ENCODE peak calls at places on chromosomes 11 and 22, in six cellular contexts. Y is H9, O is IMR-90, Q is neuronal stem cell, E is mesenchymal stem cell, K is trophoblast cell. C is an unnamed sample.

GRCh38 chr22:43226368-43226979 is 39.5 kb upstream of the TTLL12 start:
- DNase-seq in O (peak), Q (peak), Y (peak), K (no peak), E (peak), C (peak)

GRCh38 chr11:14300661-14301304 is 58.2 kb downstream of the RRAS2 start:
- DNase-seq in Y (peak), E (peak), O (peak), Q (peak), K (peak), C (no peak)

GRCh38 chr11:36447514-36447913 is 62.6 kb downstream of the TRAF6 start:
- DNase-seq in Q (peak), O (no peak), K (no peak), Y (no peak), E (no peak), C (no peak)

GRCh38 chr22:23207786-23208325 is 27.5 kb downstream of the BCR start:
- DNase-seq in K (no peak), Y (no peak), E (no peak), O (no peak), Q (no peak), C (no peak)

GRCh38 chr22:44461614-44462013 is 36.4 kb downstream of the RTL6 start:
- DNase-seq in Y (no peak), Q (no peak), O (no peak), E (no peak), K (no peak), C (peak)

GRCh38 chr22:24758164-24758799 is 16.2 kb downstream of the PIWIL3 start:
- DNase-seq in O (peak), Y (no peak), K (peak), Q (peak), E (peak), C (no peak)

GRCh38 chr22:24506802-24507438 is 11.8 kb downstream of the UPB1 start:
- DNase-seq in Y (peak), K (no peak), Q (no peak), E (peak), O (peak), C (no peak)

GRCh38 chr11:77381749-77382693 is 80.5 kb upstream of the GDPD4 start:
- DNase-seq in O (peak), K (no peak), E (peak), Q (no peak), Y (no peak), C (no peak)

GRCh38 chr11:48001438-48002021 is 21.2 kb downstream of the PTPRJ start:
- DNase-seq in Q (no peak), E (peak), O (peak), K (no peak), Y (no peak), C (no peak)

GRCh38 chr22:28898233-28898629 is 14.9 kb downstream of the ZNRF3 start:
- DNase-seq in Q (no peak), Y (no peak), E (no peak), O (no peak), K (no peak), C (no peak)

GRCh38 chr11:107018902-107019493 is 722 bp upstream of the GUCY1A2 start:
- DNase-seq in Y (peak), O (peak), K (peak), Q (peak), E (peak), C (no peak)

GRCh38 chr11:128862913-128863660 is 4.0 kb downstream of the KCNJ1 start:
- DNase-seq in Y (no peak), O (peak), K (no peak), E (peak), Q (no peak), C (no peak)

GRCh38 chr11:75492181-75492820 is 33.4 kb downstream of the GDPD5 start:
- DNase-seq in E (no peak), Y (peak), Q (no peak), K (no peak), O (peak), C (no peak)

GRCh38 chr22:42720263-42721044 is at the start of gene A4GALT:
- DNase-seq in Y (peak), O (no peak), K (no peak), E (no peak), Q (no peak), C (no peak)

GRCh38 chr22:50258361-50259292 is 2.9 kb downstream of the MAPK12 start:
- DNase-seq in E (no peak), O (no peak), K (no peak), Q (no peak), Y (no peak), C (no peak)

GRCh38 chr22:49305215-49305965 is 522.3 kb downstream of the BRD1 start:
- DNase-seq in O (no peak), K (no peak), Q (peak), Y (peak), E (no peak), C (peak)

GRCh38 chr22:31605851-31606585 is 56.0 kb downstream of the PISD start:
- DNase-seq in O (no peak), Q (no peak), E (no peak), K (peak), Y (no peak), C (no peak)

GRCh38 chr11:35373284-35373933 is 45.9 kb downstream of the SLC1A2 start:
- DNase-seq in E (no peak), Y (no peak), Q (no peak), K (no peak), O (peak), C (no peak)

GRCh38 chr11:67370351-67371076 is 2.9 kb downstream of the CLCF1 start:
- DNase-seq in Y (no peak), K (no peak), O (peak), E (peak), Q (no peak), C (no peak)

GRCh38 chr11:31303644-31304043 is 65.9 kb downstream of the DCDC1 start:
- DNase-seq in Q (no peak), Y (no peak), O (no peak), K (no peak), E (no peak), C (no peak)

GRCh38 chr11:31966846-31967245 is 124.0 kb upstream of the RCN1 start:
- DNase-seq in O (no peak), K (no peak), Q (no peak), Y (no peak), E (no peak), C (no peak)

GRCh38 chr11:46342237-46342636 is 5.0 kb upstream of the DGKZ start:
- DNase-seq in E (peak), K (no peak), Q (no peak), O (no peak), Y (peak), C (no peak)

GRCh38 chr11:63882555-63883242 is 34.3 kb downstream of the RCOR2 start:
- DNase-seq in Q (no peak), E (no peak), K (peak), Y (peak), O (no peak), C (peak)

GRCh38 chr22:43526951-43527350 is 115.1 kb downstream of the MPPED1 start:
- DNase-seq in O (no peak), K (no peak), E (no peak), Q (no peak), Y (no peak), C (no peak)

GRCh38 chr22:27748355-27749168 is 53.0 kb downstream of the MN1 start:
- DNase-seq in Q (peak), K (no peak), O (peak), E (peak), Y (peak), C (no peak)

GRCh38 chr11:17014774-17015638 is 792 bp upstream of the PLEKHA7 start:
- DNase-seq in Y (peak), E (peak), O (no peak), Q (peak), K (no peak), C (peak)

GRCh38 chr11:15615412-15616096 is 500.8 kb downstream of the INSC start:
- DNase-seq in O (no peak), Y (no peak), E (no peak), Q (peak), K (no peak), C (no peak)

GRCh38 chr11:67057410-67057757 is 737 bp downstream of the RHOD start:
- DNase-seq in Y (no peak), K (no peak), Q (no peak), O (no peak), E (no peak), C (no peak)

GRCh38 chr11:65814960-65815565 is 18.7 kb upstream of the SNX32 start:
- DNase-seq in Q (no peak), E (no peak), O (no peak), K (peak), Y (no peak), C (no peak)

GRCh38 chr11:107785401-107785800 is 73.2 kb downstream of the SLC35F2 start:
- DNase-seq in Q (no peak), Y (no peak), K (peak), O (peak), E (peak), C (peak)

GRCh38 chr22:20550057-20550817 is 42.8 kb downstream of the MED15 start:
- DNase-seq in Q (no peak), Y (no peak), E (no peak), O (no peak), K (no peak), C (no peak)

GRCh38 chr11:59849129-59849528 is 3.8 kb upstream of the CBLIF start:
- DNase-seq in E (peak), O (no peak), Q (no peak), K (no peak), Y (no peak), C (no peak)

GRCh38 chr11:59846556-59846955 is 1.3 kb upstream of the CBLIF start:
- DNase-seq in E (no peak), Y (no peak), Q (no peak), K (no peak), O (no peak), C (no peak)

GRCh38 chr11:59845399-59845798 is at the start of gene CBLIF:
- DNase-seq in E (no peak), K (no peak), O (no peak), Q (no peak), Y (no peak), C (no peak)

GRCh38 chr11:59842316-59842715 is 3.0 kb downstream of the CBLIF start:
- DNase-seq in Y (no peak), O (no peak), Q (no peak), K (no peak), E (no peak), C (no peak)

DNA sequence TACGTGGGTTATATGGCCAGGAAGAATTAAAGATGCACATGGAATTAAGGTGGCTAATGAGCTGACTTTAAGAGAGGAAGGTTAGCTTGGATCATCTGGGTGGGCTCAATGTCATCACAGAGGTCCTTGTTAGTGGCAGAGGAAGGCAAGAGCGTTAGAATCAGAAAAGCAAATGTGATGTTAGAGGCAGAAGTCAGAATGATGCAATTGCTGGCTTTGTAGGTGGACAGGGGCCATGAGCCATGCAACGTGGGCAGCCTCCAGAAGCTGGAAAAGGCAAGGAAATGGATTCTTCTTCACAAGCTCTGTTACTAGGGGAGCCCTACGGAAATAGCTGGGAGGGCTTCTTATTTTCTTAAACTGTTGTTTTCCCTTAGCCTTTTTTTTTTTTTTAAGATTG is 2.3 kb upstream of the CBLIF start:
- DNase-seq in K (no peak), Q (no peak), Y (no peak), E (no peak), O (no peak), C (no peak)
- H3K14ac ChIP-seq in K (no peak), Q (no peak), Y (no peak), E (no peak), O (no peak), C (no peak)

DNA sequence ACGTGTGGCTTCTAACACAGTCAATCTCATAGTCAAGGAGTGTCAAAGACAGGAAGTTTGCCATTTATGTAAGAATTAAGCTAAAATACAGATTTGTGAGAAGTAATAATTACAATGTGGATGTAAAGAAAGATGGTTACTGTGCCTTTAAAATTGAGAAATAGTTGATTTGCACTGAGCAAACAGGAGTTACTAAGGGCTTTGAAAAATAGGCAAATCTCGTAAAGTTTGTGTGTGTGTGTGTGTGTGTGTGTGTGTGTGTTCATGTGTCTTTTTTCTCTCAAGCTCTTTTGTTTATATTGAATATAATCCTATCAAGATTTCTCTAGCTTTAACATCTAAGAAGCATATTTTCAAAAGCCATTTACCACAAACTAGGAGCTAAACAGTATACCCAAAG is 2284.5 kb downstream of the LRRC4C start:
- DNase-seq in K (no peak), E (peak), Y (no peak), O (no peak), Q (no peak), C (no peak)
- H3K14ac ChIP-seq in K (no peak), E (no peak), Y (no peak), O (no peak), Q (no peak), C (no peak)

DNA sequence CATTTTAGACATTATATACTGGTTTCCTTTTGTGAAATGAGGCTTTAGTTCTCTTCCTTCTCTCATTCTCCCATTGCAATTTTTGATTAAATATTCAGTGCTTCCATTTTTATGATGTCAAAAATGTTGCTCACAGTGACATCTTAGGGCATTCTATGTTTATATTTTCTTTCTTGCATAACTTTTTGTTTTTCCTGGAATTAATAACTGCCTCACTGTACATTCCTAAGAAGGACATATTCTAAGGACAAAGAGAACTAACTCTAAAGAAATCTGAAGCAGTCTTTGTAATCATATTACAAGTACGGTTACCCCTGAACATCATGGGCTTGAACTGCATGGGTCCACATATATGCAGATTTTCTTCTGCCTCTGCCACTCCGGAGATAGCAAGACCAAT is 25.8 kb upstream of the P2RY6 start:
- DNase-seq in O (no peak), E (no peak), Q (no peak), K (no peak), Y (peak), C (no peak)
- H3K14ac ChIP-seq in O (no peak), E (no peak), Q (no peak), K (no peak), Y (no peak), C (no peak)

GRCh38 chr11:72842126-72842525 is 27.9 kb downstream of the ATG16L2 start:
- DNase-seq in Y (no peak), E (no peak), K (no peak), Q (no peak), O (no peak), C (no peak)

GRCh38 chr11:72842644-72843330 is 28.6 kb downstream of the ATG16L2 start:
- DNase-seq in Q (no peak), Y (no peak), K (no peak), E (no peak), O (no peak), C (no peak)

GRCh38 chr11:72838691-72839305 is 24.6 kb downstream of the ATG16L2 start:
- DNase-seq in E (no peak), K (no peak), Y (no peak), Q (no peak), O (peak), C (no peak)

GRCh38 chr11:72841397-72841796 is 27.2 kb downstream of the ATG16L2 start:
- DNase-seq in Y (no peak), K (no peak), Q (no peak), O (no peak), E (no peak), C (no peak)

GRCh38 chr11:72840780-72841179 is 26.6 kb downstream of the ATG16L2 start:
- DNase-seq in O (peak), E (peak), Q (no peak), K (peak), Y (no peak), C (no peak)
- H3K14ac ChIP-seq in O (peak), E (no peak), Q (no peak), K (no peak), Y (no peak), C (no peak)